ENCODE peak calls at places on chromosomes 13 and 19, in eight cellular contexts. H, F, J, Y, N, U, A and X are unnamed samples.

GRCh38 chr13:49716615-49717014 is 25.3 kb upstream of the EBPL start:
- DNase-seq in J (no peak), F (no peak), U (no peak), A (no peak), N (no peak), Y (no peak), H (no peak), X (no peak)

GRCh38 chr13:79194272-79194671 is 211.8 kb downstream of the RBM26 start:
- DNase-seq in H (no peak), N (no peak), J (peak), F (no peak), Y (no peak), A (no peak), U (no peak), X (no peak)

GRCh38 chr19:32881766-32882165 is 12.2 kb upstream of the SLC7A9 start:
- DNase-seq in A (no peak), U (no peak), N (no peak), F (no peak), H (no peak), Y (no peak), J (no peak), X (no peak)

GRCh38 chr13:24135674-24136300 is 24.7 kb upstream of the SPATA13 start:
- DNase-seq in F (no peak), N (peak), J (no peak), Y (no peak), U (peak), A (no peak), H (no peak), X (no peak)

GRCh38 chr13:25683662-25684370 is 312.0 kb downstream of the ATP8A2 start:
- DNase-seq in F (no peak), H (no peak), A (no peak), N (no peak), J (no peak), U (no peak), Y (no peak), X (no peak)

GRCh38 chr19:13978721-13979191 is 26.4 kb downstream of the DCAF15 start:
- DNase-seq in F (peak), J (peak), Y (peak), A (no peak), U (no peak), N (no peak), H (peak), X (no peak)

GRCh38 chr19:52658595-52658994 is 20.4 kb upstream of the ZNF83 start:
- DNase-seq in Y (no peak), A (no peak), F (no peak), U (no peak), J (no peak), H (no peak), N (no peak), X (no peak)

GRCh38 chr13:91699863-91700262 is 301.4 kb downstream of the GPC5 start:
- DNase-seq in A (no peak), U (no peak), J (no peak), Y (no peak), H (no peak), N (no peak), F (no peak), X (no peak)

GRCh38 chr13:113400621-113401451 is 36.9 kb upstream of the GRTP1 start:
- DNase-seq in J (no peak), A (peak), Y (no peak), U (no peak), N (no peak), H (no peak), F (no peak), X (no peak)

GRCh38 chr19:38736413-38737280 is 7.6 kb downstream of the CAPN12 start:
- DNase-seq in H (peak), F (no peak), Y (peak), U (peak), J (peak), N (no peak), A (no peak), X (no peak)

GRCh38 chr19:38734176-38734425 is 10.2 kb downstream of the CAPN12 start:
- DNase-seq in H (no peak), A (no peak), N (no peak), Y (no peak), J (no peak), F (no peak), U (no peak), X (no peak)

GRCh38 chr19:38736036-38736412 is 8.2 kb downstream of the CAPN12 start:
- DNase-seq in Y (peak), J (peak), A (no peak), F (peak), U (no peak), H (no peak), N (no peak), X (no peak)

GRCh38 chr19:38734426-38735256 is 9.6 kb downstream of the CAPN12 start:
- DNase-seq in U (peak), Y (peak), N (no peak), A (no peak), F (no peak), J (peak), H (no peak), X (no peak)

DNA sequence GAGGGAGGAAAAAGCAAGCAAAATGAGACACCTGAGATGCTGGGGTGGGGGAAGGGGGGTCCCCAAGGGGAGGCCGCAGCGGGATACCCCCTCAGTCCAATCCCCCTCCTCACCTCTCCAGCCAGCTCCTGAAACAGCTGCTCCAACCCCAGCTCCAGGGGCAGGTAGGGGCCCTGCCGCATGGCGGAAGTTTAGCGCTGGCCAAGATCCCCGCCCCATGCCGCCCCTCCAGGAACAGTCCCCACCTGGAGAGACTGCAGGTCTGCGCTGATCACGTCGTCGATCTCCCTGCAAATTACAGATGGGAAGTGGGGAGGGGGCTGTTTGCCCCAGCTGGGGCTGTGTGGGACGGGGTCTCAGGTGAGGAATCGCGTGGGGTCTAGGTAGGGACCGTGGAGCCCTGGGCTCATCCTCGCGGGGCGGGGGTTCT is 9.0 kb downstream of the CAPN12 start:
- DNase-seq in U (no peak), Y (peak), J (peak), H (no peak), N (no peak), A (no peak), F (no peak), X (no peak)
- H3K4me3 ChIP-seq in U (no peak), Y (no peak), J (peak), H (no peak), N (peak), A (no peak), F (no peak), X (no peak)

GRCh38 chr13:20193924-20194631 is 1.3 kb upstream of the GJB2 start:
- DNase-seq in A (no peak), Y (no peak), F (no peak), N (no peak), H (no peak), U (no peak), J (peak), X (no peak)
- H3K4me3 ChIP-seq in A (peak), Y (no peak), F (no peak), N (no peak), H (peak), U (no peak), J (peak), X (no peak)

GRCh38 chr19:3047307-3048189 is 14.7 kb downstream of the TLE5 start:
- DNase-seq in H (peak), J (peak), F (peak), Y (peak), N (peak), U (peak), A (peak), X (no peak)
- H3K4me3 ChIP-seq in H (peak), J (peak), F (peak), Y (peak), N (peak), U (peak), A (peak), X (peak)

GRCh38 chr19:43820861-43821215 is 6.3 kb upstream of the ZNF283 start:
- DNase-seq in U (no peak), J (no peak), N (no peak), H (no peak), Y (no peak), F (no peak), A (no peak), X (no peak)
- H3K4me3 ChIP-seq in U (peak), J (peak), N (peak), H (no peak), Y (peak), F (peak), A (peak), X (peak)